ENCODE peak calls at places on chromosome 5, in eight cellular contexts. One of them, this sample, is unnamed. For H3K36me3, the result is how much of the 10 kb centered on the place peaks cover.

GRCh38 chr5:36398137-36398536 is 96.4 kb upstream of the RANBP3L start:
- DNase-seq in fibroblast of lung: peak
- DNase-seq in transverse colon: no peak
- DNase-seq in tibial nerve: no peak
- DNase-seq in MM.1S: no peak
- DNase-seq in H1: no peak
- DNase-seq in suprapubic skin: no peak
- DNase-seq in OCI-LY7: peak
- DNase-seq in this sample: no peak

GRCh38 chr5:145981612-145982571 is 45.5 kb downstream of the SH3RF2 start:
- DNase-seq in fibroblast of lung: no peak
- DNase-seq in transverse colon: no peak
- DNase-seq in OCI-LY7: no peak
- DNase-seq in tibial nerve: no peak
- DNase-seq in MM.1S: no peak
- DNase-seq in suprapubic skin: no peak
- DNase-seq in H1: no peak
- DNase-seq in this sample: no peak

GRCh38 chr5:82325155-82325554 is 47.0 kb upstream of the RPS23 start:
- DNase-seq in tibial nerve: no peak
- DNase-seq in suprapubic skin: no peak
- DNase-seq in H1: no peak
- DNase-seq in transverse colon: no peak
- DNase-seq in fibroblast of lung: no peak
- DNase-seq in OCI-LY7: no peak
- DNase-seq in MM.1S: no peak
- DNase-seq in this sample: no peak

GRCh38 chr5:61322738-61323429 is 9.2 kb upstream of the ZSWIM6 start:
- DNase-seq in transverse colon: peak
- DNase-seq in suprapubic skin: no peak
- DNase-seq in OCI-LY7: no peak
- DNase-seq in fibroblast of lung: peak
- DNase-seq in H1: no peak
- DNase-seq in tibial nerve: no peak
- DNase-seq in MM.1S: no peak
- DNase-seq in this sample: no peak

GRCh38 chr5:140220032-140220697 is 45.2 kb downstream of the CYSTM1 start:
- DNase-seq in suprapubic skin: no peak
- DNase-seq in transverse colon: no peak
- DNase-seq in tibial nerve: no peak
- DNase-seq in H1: no peak
- DNase-seq in MM.1S: no peak
- DNase-seq in fibroblast of lung: no peak
- DNase-seq in OCI-LY7: no peak
- DNase-seq in this sample: no peak

GRCh38 chr5:131996210-131997025 is 15.0 kb downstream of the ACSL6 start:
- DNase-seq in OCI-LY7: no peak
- DNase-seq in tibial nerve: no peak
- DNase-seq in transverse colon: no peak
- DNase-seq in H1: no peak
- DNase-seq in fibroblast of lung: no peak
- DNase-seq in suprapubic skin: no peak
- DNase-seq in MM.1S: no peak
- DNase-seq in this sample: no peak

GRCh38 chr5:10351199-10351881 is 2.2 kb upstream of the MARCHF6 start:
- DNase-seq in H1: no peak
- DNase-seq in OCI-LY7: no peak
- DNase-seq in transverse colon: no peak
- DNase-seq in suprapubic skin: no peak
- DNase-seq in fibroblast of lung: peak
- DNase-seq in tibial nerve: no peak
- DNase-seq in MM.1S: no peak
- DNase-seq in this sample: no peak

GRCh38 chr5:2538169-2538568 is 213.3 kb downstream of the IRX2 start:
- DNase-seq in tibial nerve: no peak
- DNase-seq in OCI-LY7: no peak
- DNase-seq in suprapubic skin: no peak
- DNase-seq in MM.1S: no peak
- DNase-seq in H1: peak
- DNase-seq in fibroblast of lung: no peak
- DNase-seq in transverse colon: no peak
- DNase-seq in this sample: no peak

GRCh38 chr5:122129332-122129731 is at the start of gene ZNF474:
- DNase-seq in tibial nerve: no peak
- DNase-seq in OCI-LY7: no peak
- DNase-seq in MM.1S: no peak
- DNase-seq in suprapubic skin: no peak
- DNase-seq in H1: no peak
- DNase-seq in fibroblast of lung: peak
- DNase-seq in transverse colon: peak
- DNase-seq in this sample: no peak

GRCh38 chr5:149885512-149885911 is 59.1 kb downstream of the PDE6A start:
- DNase-seq in fibroblast of lung: no peak
- DNase-seq in suprapubic skin: no peak
- DNase-seq in transverse colon: no peak
- DNase-seq in H1: no peak
- DNase-seq in OCI-LY7: no peak
- DNase-seq in tibial nerve: no peak
- DNase-seq in MM.1S: no peak
- DNase-seq in this sample: no peak

GRCh38 chr5:1748845-1749244 is 50.8 kb downstream of the MRPL36 start:
- DNase-seq in fibroblast of lung: no peak
- DNase-seq in MM.1S: no peak
- DNase-seq in suprapubic skin: peak
- DNase-seq in H1: no peak
- DNase-seq in transverse colon: no peak
- DNase-seq in OCI-LY7: no peak
- DNase-seq in tibial nerve: no peak
- DNase-seq in this sample: no peak

GRCh38 chr5:146425023-146425422 is 22.1 kb upstream of the TCERG1 start:
- DNase-seq in tibial nerve: no peak
- DNase-seq in transverse colon: no peak
- DNase-seq in H1: no peak
- DNase-seq in fibroblast of lung: no peak
- DNase-seq in OCI-LY7: no peak
- DNase-seq in suprapubic skin: no peak
- DNase-seq in MM.1S: no peak
- DNase-seq in this sample: peak

GRCh38 chr5:8676731-8677130 is 807.8 kb downstream of the MTRR start:
- DNase-seq in suprapubic skin: no peak
- DNase-seq in transverse colon: no peak
- DNase-seq in tibial nerve: no peak
- DNase-seq in H1: no peak
- DNase-seq in OCI-LY7: no peak
- DNase-seq in MM.1S: no peak
- DNase-seq in fibroblast of lung: peak
- DNase-seq in this sample: no peak

GRCh38 chr5:82448374-82448773 is 170.2 kb upstream of the RPS23 start:
- DNase-seq in MM.1S: no peak
- DNase-seq in suprapubic skin: no peak
- DNase-seq in tibial nerve: no peak
- DNase-seq in H1: no peak
- DNase-seq in fibroblast of lung: no peak
- DNase-seq in transverse colon: no peak
- DNase-seq in OCI-LY7: no peak
- DNase-seq in this sample: no peak

GRCh38 chr5:39132128-39132447 is 57.9 kb upstream of the RICTOR start:
- DNase-seq in transverse colon: no peak
- DNase-seq in OCI-LY7: no peak
- DNase-seq in suprapubic skin: no peak
- DNase-seq in tibial nerve: no peak
- DNase-seq in MM.1S: no peak
- DNase-seq in fibroblast of lung: no peak
- DNase-seq in H1: no peak
- DNase-seq in this sample: no peak

GRCh38 chr5:171275822-171276544 is 33.1 kb upstream of the TLX3 start:
- DNase-seq in MM.1S: no peak
- DNase-seq in fibroblast of lung: no peak
- DNase-seq in suprapubic skin: no peak
- DNase-seq in transverse colon: no peak
- DNase-seq in tibial nerve: no peak
- DNase-seq in H1: no peak
- DNase-seq in OCI-LY7: no peak
- DNase-seq in this sample: no peak

GRCh38 chr5:166382031-166382430 is 1909.4 kb upstream of the WWC1 start:
- DNase-seq in transverse colon: no peak
- DNase-seq in fibroblast of lung: no peak
- DNase-seq in tibial nerve: no peak
- DNase-seq in MM.1S: no peak
- DNase-seq in suprapubic skin: no peak
- DNase-seq in OCI-LY7: no peak
- DNase-seq in H1: peak
- DNase-seq in this sample: no peak

GRCh38 chr5:63128018-63128417 is 549.4 kb downstream of the LRRC70 start:
- DNase-seq in transverse colon: no peak
- DNase-seq in suprapubic skin: no peak
- DNase-seq in fibroblast of lung: no peak
- DNase-seq in H1: no peak
- DNase-seq in tibial nerve: no peak
- DNase-seq in OCI-LY7: no peak
- DNase-seq in MM.1S: no peak
- DNase-seq in this sample: no peak

DNA sequence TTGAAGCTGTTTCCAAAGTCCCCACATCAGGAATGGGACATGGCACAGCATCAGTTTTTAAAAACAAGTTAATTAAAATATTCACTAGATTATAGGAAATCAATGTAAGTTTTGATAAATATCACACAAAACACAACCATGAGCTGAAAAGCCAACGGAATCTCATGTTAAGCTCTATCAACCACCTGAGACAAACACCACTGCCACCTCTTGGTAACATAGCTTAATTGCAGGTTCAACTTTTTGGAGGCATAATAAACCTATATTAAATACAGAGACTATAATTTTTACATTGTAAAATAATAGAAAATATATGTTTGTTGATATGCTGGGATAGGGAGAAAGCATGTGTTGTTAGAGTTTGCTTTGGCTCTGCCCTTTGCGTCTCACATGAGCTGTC is 126.1 kb downstream of the SV2C start:
- DNase-seq in suprapubic skin: no peak
- DNase-seq in tibial nerve: no peak
- DNase-seq in H1: no peak
- DNase-seq in fibroblast of lung: no peak
- DNase-seq in MM.1S: no peak
- DNase-seq in transverse colon: no peak
- DNase-seq in OCI-LY7: no peak
- DNase-seq in this sample: no peak
- TF ChIP-seq CTCF in suprapubic skin: no peak
- TF ChIP-seq CTCF in tibial nerve: no peak
- TF ChIP-seq CTCF in H1: peak
- TF ChIP-seq CTCF in fibroblast of lung: no peak
- TF ChIP-seq CTCF in MM.1S: peak
- TF ChIP-seq CTCF in transverse colon: no peak
- TF ChIP-seq CTCF in OCI-LY7: peak
- TF ChIP-seq CTCF in this sample: no peak

DNA sequence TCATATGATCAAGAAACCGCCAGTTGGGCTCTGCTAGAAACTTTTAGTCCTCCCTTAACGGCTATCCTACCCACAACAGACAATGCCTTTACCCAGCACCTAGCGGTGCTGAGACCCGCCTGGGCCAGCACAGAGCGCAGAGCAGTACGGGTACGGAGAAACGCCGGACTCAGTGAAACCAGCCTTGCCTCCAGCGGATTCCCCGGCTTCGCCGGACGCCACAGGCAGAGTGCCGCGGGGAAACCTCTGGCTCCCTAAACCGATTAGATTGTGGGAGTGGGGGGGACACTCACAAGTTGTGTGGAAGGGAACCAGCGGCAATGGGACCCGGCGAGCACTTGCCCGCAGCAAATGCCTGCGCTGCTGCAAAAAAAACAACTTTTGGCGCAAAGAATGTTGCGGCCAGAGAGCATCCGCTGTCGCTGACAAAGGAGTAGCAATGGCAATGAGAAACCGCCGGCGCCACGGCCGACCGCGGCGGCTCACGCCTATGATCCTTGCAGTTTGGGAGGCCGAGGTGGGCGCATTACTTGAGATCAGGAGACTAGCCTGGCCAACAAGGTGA is 88.2 kb downstream of the ANXA2R start:
- DNase-seq in OCI-LY7: no peak
- DNase-seq in transverse colon: peak
- DNase-seq in suprapubic skin: no peak
- DNase-seq in MM.1S: peak
- DNase-seq in fibroblast of lung: peak
- DNase-seq in H1: no peak
- DNase-seq in tibial nerve: no peak
- DNase-seq in this sample: no peak
- H3K4me3 ChIP-seq in OCI-LY7: peak
- H3K4me3 ChIP-seq in transverse colon: peak
- H3K4me3 ChIP-seq in suprapubic skin: peak
- H3K4me3 ChIP-seq in MM.1S: peak
- H3K4me3 ChIP-seq in fibroblast of lung: peak
- H3K4me3 ChIP-seq in H1: no peak
- H3K4me3 ChIP-seq in tibial nerve: peak
- H3K4me3 ChIP-seq in this sample: no peak

DNA sequence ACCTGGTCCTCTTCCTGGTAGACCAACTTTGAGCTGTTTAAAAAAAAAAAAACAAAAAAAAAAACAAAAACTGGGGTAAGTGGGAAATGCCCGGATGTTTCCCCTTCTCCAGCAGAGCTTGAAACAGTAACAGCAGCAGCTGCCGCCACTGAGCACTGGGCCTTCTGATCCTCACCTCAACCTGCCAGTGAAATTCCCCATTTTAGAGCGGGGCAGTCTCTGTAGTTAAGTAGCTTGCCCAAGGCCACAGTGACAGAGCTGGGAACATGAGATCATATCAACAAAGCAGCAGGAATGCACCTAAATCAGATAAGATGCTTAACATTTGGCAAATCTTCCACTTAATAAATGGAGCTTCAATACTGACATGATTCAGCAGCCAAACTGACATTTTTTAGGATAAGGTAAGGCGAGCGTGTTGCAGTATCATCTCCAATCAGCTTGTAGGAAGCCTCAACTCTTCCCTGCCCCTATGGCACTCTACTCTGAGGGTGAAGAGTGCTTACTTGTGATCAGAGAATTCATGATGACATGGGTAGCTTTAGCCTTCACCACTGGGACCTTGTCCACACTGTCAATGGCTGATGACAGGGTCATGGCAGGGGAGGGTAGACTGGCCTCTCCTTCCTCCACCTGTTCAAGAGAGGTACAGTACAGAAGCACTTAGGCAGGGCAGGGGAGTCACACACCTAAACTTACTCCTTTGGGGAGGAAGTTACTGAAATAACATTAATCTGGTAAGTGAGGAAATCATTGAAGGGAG is 9.3 kb downstream of the KIAA1191 start:
- DNase-seq in tibial nerve: no peak
- DNase-seq in transverse colon: no peak
- DNase-seq in suprapubic skin: no peak
- DNase-seq in fibroblast of lung: no peak
- DNase-seq in MM.1S: no peak
- DNase-seq in OCI-LY7: no peak
- DNase-seq in H1: no peak
- DNase-seq in this sample: no peak
- H3K36me3 ChIP-seq in tibial nerve: under half
- H3K36me3 ChIP-seq in transverse colon: under half
- H3K36me3 ChIP-seq in suprapubic skin: half or more
- H3K36me3 ChIP-seq in fibroblast of lung: under half
- H3K36me3 ChIP-seq in MM.1S: under half
- H3K36me3 ChIP-seq in OCI-LY7: half or more
- H3K36me3 ChIP-seq in H1: half or more
- H3K36me3 ChIP-seq in this sample: half or more

DNA sequence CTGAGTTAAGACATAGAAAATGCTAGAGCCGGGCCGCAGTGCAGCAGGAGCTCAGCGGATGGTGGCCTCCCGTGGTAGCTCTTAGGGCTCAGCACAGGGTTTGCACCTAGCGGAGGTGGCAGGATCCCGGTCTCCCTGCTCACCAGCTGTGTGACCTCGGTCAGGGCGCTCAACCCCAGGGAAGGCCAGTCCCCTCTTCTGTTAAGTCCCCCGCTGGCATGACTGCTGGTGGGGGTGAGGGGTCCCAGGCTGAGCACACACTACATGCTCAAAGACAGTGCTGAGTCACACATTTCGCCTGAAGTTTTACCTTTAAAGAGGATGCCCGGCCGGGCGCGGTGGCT is 39.0 kb downstream of the HRH2 start:
- DNase-seq in suprapubic skin: no peak
- DNase-seq in fibroblast of lung: no peak
- DNase-seq in transverse colon: no peak
- DNase-seq in H1: no peak
- DNase-seq in OCI-LY7: no peak
- DNase-seq in tibial nerve: no peak
- DNase-seq in MM.1S: no peak
- DNase-seq in this sample: no peak
- TF ChIP-seq CTCF in suprapubic skin: no peak
- TF ChIP-seq CTCF in fibroblast of lung: no peak
- TF ChIP-seq CTCF in transverse colon: no peak
- TF ChIP-seq CTCF in H1: no peak
- TF ChIP-seq CTCF in OCI-LY7: no peak
- TF ChIP-seq CTCF in tibial nerve: no peak
- TF ChIP-seq CTCF in MM.1S: no peak
- TF ChIP-seq CTCF in this sample: no peak